ENCODE peak calls at places on chromosomes 11 and 22, in nine cellular contexts. P, B, U, Q, J, X, N, Z and C are unnamed samples.

GRCh38 chr11:105189586-105189985 is 50.0 kb upstream of the CARD18 start:
- DNase-seq in P (no peak), B (no peak), U (no peak), Q (no peak), J (no peak), X (no peak), N (no peak), Z (no peak), C (no peak)

GRCh38 chr11:117058761-117059233 is 39.4 kb downstream of the SIK3 start:
- DNase-seq in P (no peak), B (no peak), U (no peak), Q (no peak), J (no peak), X (no peak), N (no peak), Z (no peak), C (no peak)

GRCh38 chr11:57303990-57304579 is 20.7 kb downstream of the TNKS1BP1 start:
- DNase-seq in P (peak; percentile 75), B (no peak), U (peak; percentile 23), Q (no peak), J (no peak), X (no peak), N (no peak), Z (no peak), C (no peak)

GRCh38 chr11:96188625-96189006 is 154.4 kb downstream of the MAML2 start:
- DNase-seq in P (no peak), B (no peak), U (no peak), Q (no peak), J (no peak), X (peak; percentile 18), N (no peak), Z (no peak), C (no peak)

GRCh38 chr22:25485626-25486545 is 78.6 kb upstream of the GRK3 start:
- DNase-seq in P (no peak), B (no peak), U (no peak), Q (no peak), J (no peak), X (no peak), N (no peak), Z (no peak), C (no peak)

GRCh38 chr11:62677160-62677559 is 1.7 kb downstream of the UBXN1 start:
- DNase-seq in P (no peak), B (no peak), U (no peak), Q (no peak), J (no peak), X (no peak), N (no peak), Z (no peak), C (no peak)

GRCh38 chr22:24758164-24758799 is 16.2 kb downstream of the PIWIL3 start:
- DNase-seq in P (no peak), B (peak; percentile 38), U (no peak), Q (peak; percentile 53), J (peak; percentile 37), X (peak; percentile 37), N (no peak), Z (peak; percentile 63), C (peak; percentile 51)

GRCh38 chr11:22337571-22338464 is at the start of gene SLC17A6:
- DNase-seq in P (no peak), B (no peak), U (no peak), Q (no peak), J (no peak), X (peak; percentile 10), N (no peak), Z (no peak), C (no peak)

GRCh38 chr11:125167954-125168821 is 3.6 kb downstream of the PKNOX2 start:
- DNase-seq in P (no peak), B (peak; percentile 20), U (no peak), Q (no peak), J (no peak), X (no peak), N (no peak), Z (peak; percentile 38), C (no peak)

GRCh38 chr11:119085523-119085878 is 820 bp downstream of the HMBS start:
- DNase-seq in P (no peak), B (no peak), U (no peak), Q (peak; percentile 35), J (no peak), X (peak; percentile 83), N (no peak), Z (no peak), C (no peak)

GRCh38 chr11:35160902-35161585 is 22.1 kb downstream of the CD44 start:
- DNase-seq in P (no peak), B (no peak), U (no peak), Q (no peak), J (no peak), X (no peak), N (no peak), Z (no peak), C (no peak)

GRCh38 chr11:94597896-94598295 is 30.7 kb downstream of the PIWIL4 start:
- DNase-seq in P (no peak), B (peak; percentile 15), U (no peak), Q (no peak), J (no peak), X (peak; percentile 10), N (no peak), Z (peak; percentile 45), C (no peak)

GRCh38 chr11:9858822-9859221 is 194.9 kb downstream of the SWAP70 start:
- DNase-seq in P (no peak), B (no peak), U (no peak), Q (no peak), J (no peak), X (peak; percentile 11), N (no peak), Z (no peak), C (no peak)

GRCh38 chr11:67508486-67509121 is 642 bp upstream of the CDK2AP2 start:
- DNase-seq in P (peak; percentile 99), B (peak; percentile 97), U (peak; percentile 96), Q (peak; percentile 99), J (peak; percentile 100), X (peak; percentile 99), N (peak; percentile 80), Z (peak; percentile 99), C (peak; percentile 98)
- TF ChIP-seq POLR2A in P (no peak), B (peak; percentile 48), U (no peak), Q (peak; percentile 65), J (peak; percentile 47), X (peak; percentile 86), N (no peak), Z (peak; percentile 47), C (peak; percentile 21)

GRCh38 chr22:44143596-44143995 is 37.1 kb upstream of the PARVG start:
- DNase-seq in P (no peak), B (no peak), U (no peak), Q (no peak), J (no peak), X (no peak), N (no peak), Z (no peak), C (no peak)

GRCh38 chr22:44143117-44143495 is 37.6 kb upstream of the PARVG start:
- DNase-seq in P (no peak), B (no peak), U (no peak), Q (peak; percentile 14), J (no peak), X (no peak), N (no peak), Z (no peak), C (no peak)

GRCh38 chr22:44145544-44145943 is 35.2 kb upstream of the PARVG start:
- DNase-seq in P (no peak), B (no peak), U (no peak), Q (no peak), J (no peak), X (no peak), N (no peak), Z (no peak), C (no peak)

GRCh38 chr22:44142421-44143116 is 38.2 kb upstream of the PARVG start:
- DNase-seq in P (no peak), B (no peak), U (no peak), Q (no peak), J (no peak), X (no peak), N (no peak), Z (no peak), C (no peak)

DNA sequence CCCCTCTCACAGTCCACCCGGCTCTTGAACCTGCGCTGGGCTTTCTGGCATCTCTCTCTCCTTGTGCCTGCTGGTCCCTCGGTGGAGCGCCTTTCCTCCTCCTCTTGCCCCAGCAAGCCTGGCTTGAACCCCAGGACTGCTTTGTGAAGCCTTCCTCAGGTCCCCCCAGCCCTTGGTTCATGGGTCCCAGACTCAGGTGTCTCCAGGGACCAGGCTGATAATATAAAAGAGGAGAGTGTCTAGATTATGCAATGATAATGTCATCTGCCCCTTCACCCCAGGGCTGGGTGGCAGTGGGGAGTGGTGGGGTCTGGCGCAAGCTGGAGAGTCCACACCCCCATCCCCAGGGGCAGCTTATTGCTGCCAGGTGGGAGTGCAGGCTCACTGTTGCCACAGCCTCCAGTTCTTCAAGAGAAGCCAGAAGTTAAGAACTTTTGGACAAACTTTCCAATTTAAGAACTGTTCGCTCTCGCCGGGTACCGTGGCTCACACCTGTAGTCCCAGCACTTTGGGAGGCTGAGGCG is 36.6 kb upstream of the PARVG start:
- DNase-seq in P (no peak), B (no peak), U (no peak), Q (no peak), J (no peak), X (no peak), N (no peak), Z (no peak), C (no peak)
- H3K27ac ChIP-seq in P (no peak overlapping the region), B (no peak overlapping the region), U (no peak overlapping the region), Q (peak overlapping the region; percentile 63), J (no peak overlapping the region), X (no peak overlapping the region), N (no peak overlapping the region), Z (no peak overlapping the region), C (no peak overlapping the region)

GRCh38 chr11:120568572-120569307 is 57.2 kb downstream of the GRIK4 start:
- DNase-seq in P (peak; percentile 36), B (no peak), U (no peak), Q (no peak), J (no peak), X (no peak), N (no peak), Z (no peak), C (no peak)

GRCh38 chr11:120566176-120566575 is 54.6 kb downstream of the GRIK4 start:
- DNase-seq in P (no peak), B (no peak), U (no peak), Q (no peak), J (no peak), X (no peak), N (no peak), Z (no peak), C (no peak)

GRCh38 chr11:120573756-120574354 is 62.3 kb downstream of the GRIK4 start:
- DNase-seq in P (no peak), B (no peak), U (no peak), Q (no peak), J (no peak), X (no peak), N (no peak), Z (no peak), C (no peak)

GRCh38 chr11:120571476-120571875 is 59.9 kb downstream of the GRIK4 start:
- DNase-seq in P (peak; percentile 42), B (no peak), U (no peak), Q (no peak), J (no peak), X (no peak), N (no peak), Z (no peak), C (no peak)

GRCh38 chr11:120569903-120570302 is 58.4 kb downstream of the GRIK4 start:
- DNase-seq in P (peak; percentile 17), B (no peak), U (no peak), Q (no peak), J (no peak), X (no peak), N (no peak), Z (no peak), C (no peak)
- TF ChIP-seq POLR2A in P (no peak), B (no peak), U (no peak), Q (no peak), J (no peak), X (no peak), N (no peak), Z (no peak), C (no peak)

GRCh38 chr22:37749223-37749622 is 52.4 kb downstream of the TRIOBP start:
- DNase-seq in P (no peak), B (no peak), U (no peak), Q (no peak), J (no peak), X (no peak), N (no peak), Z (peak; percentile 84), C (no peak)
- H3K27ac ChIP-seq in P (peak overlapping the region; percentile 96), B (no peak overlapping the region), U (peak overlapping the region; percentile 86), Q (peak overlapping the region; percentile 95), J (no peak overlapping the region), X (no peak overlapping the region), N (peak overlapping the region; percentile 98), Z (peak overlapping the region; percentile 95), C (peak overlapping the region; percentile 95)